ENCODE peak calls at places on chromosomes 6 and 20, in five cellular contexts. One of them, this sample, is unnamed.

GRCh38 chr20:32539817-32540675 is 45.1 kb downstream of the NOL4L start:
- DNase-seq in SJSA1: no peak
- DNase-seq in BJ: no peak
- DNase-seq in H1: no peak
- DNase-seq in ovary: no peak
- DNase-seq in this sample: no peak

GRCh38 chr20:1274485-1275313 is 8.6 kb downstream of the SNPH start:
- DNase-seq in BJ: no peak
- DNase-seq in SJSA1: no peak
- DNase-seq in H1: no peak
- DNase-seq in ovary: no peak
- DNase-seq in this sample: no peak

GRCh38 chr6:26187981-26188635 is 100.9 kb downstream of the HFE start:
- DNase-seq in H1: no peak
- DNase-seq in ovary: no peak
- DNase-seq in BJ: no peak
- DNase-seq in SJSA1: no peak
- DNase-seq in this sample: no peak

GRCh38 chr20:2631228-2631627 is 21.2 kb upstream of the NOP56 start:
- DNase-seq in BJ: no peak
- DNase-seq in H1: no peak
- DNase-seq in SJSA1: no peak
- DNase-seq in ovary: no peak
- DNase-seq in this sample: no peak

GRCh38 chr20:25245461-25245860 is 2.4 kb upstream of the PYGB start:
- DNase-seq in ovary: no peak
- DNase-seq in H1: peak; percentile 32
- DNase-seq in SJSA1: no peak
- DNase-seq in BJ: no peak
- DNase-seq in this sample: no peak

GRCh38 chr6:113979930-113980329 is 9.0 kb upstream of the HDAC2 start:
- DNase-seq in BJ: no peak
- DNase-seq in SJSA1: no peak
- DNase-seq in H1: no peak
- DNase-seq in ovary: no peak
- DNase-seq in this sample: no peak

GRCh38 chr20:2729251-2729713 is 36.7 kb downstream of the EBF4 start:
- DNase-seq in SJSA1: no peak
- DNase-seq in BJ: no peak
- DNase-seq in ovary: no peak
- DNase-seq in H1: no peak
- DNase-seq in this sample: no peak

GRCh38 chr20:50133474-50134217 is 19.9 kb downstream of the PEDS1 start:
- DNase-seq in ovary: no peak
- DNase-seq in H1: no peak
- DNase-seq in SJSA1: no peak
- DNase-seq in BJ: no peak
- DNase-seq in this sample: no peak

GRCh38 chr20:38608188-38608587 is 6.6 kb downstream of the ARHGAP40 start:
- DNase-seq in BJ: no peak
- DNase-seq in H1: no peak
- DNase-seq in ovary: no peak
- DNase-seq in SJSA1: no peak
- DNase-seq in this sample: no peak

GRCh38 chr6:124961784-124962611 is at the start of gene RNF217:
- DNase-seq in BJ: no peak
- DNase-seq in SJSA1: peak; percentile 63
- DNase-seq in H1: peak; percentile 77
- DNase-seq in ovary: peak; percentile 83
- DNase-seq in this sample: no peak
- H3K4me3 ChIP-seq in BJ: peak within 1 kb of the TSS; percentile 71
- H3K4me3 ChIP-seq in SJSA1: peak within 1 kb of the TSS; percentile 90
- H3K4me3 ChIP-seq in H1: peak within 1 kb of the TSS; percentile 69
- H3K4me3 ChIP-seq in ovary: peak within 1 kb of the TSS; percentile 47
- H3K4me3 ChIP-seq in this sample: peak within 1 kb of the TSS; percentile 86

GRCh38 chr20:62995481-62995880 is 11.3 kb downstream of the BHLHE23 start:
- DNase-seq in BJ: no peak
- DNase-seq in ovary: no peak
- DNase-seq in H1: no peak
- DNase-seq in SJSA1: no peak
- DNase-seq in this sample: no peak
- H3K4me3 ChIP-seq in BJ: no peak overlapping the region
- H3K4me3 ChIP-seq in ovary: no peak overlapping the region
- H3K4me3 ChIP-seq in H1: no peak overlapping the region
- H3K4me3 ChIP-seq in SJSA1: no peak overlapping the region
- H3K4me3 ChIP-seq in this sample: no peak overlapping the region

GRCh38 chr6:8017705-8018104 is 46.5 kb downstream of the BLOC1S5 start:
- DNase-seq in H1: no peak
- DNase-seq in BJ: no peak
- DNase-seq in ovary: no peak
- DNase-seq in SJSA1: no peak
- DNase-seq in this sample: no peak
- H3K4me3 ChIP-seq in H1: no peak overlapping the region
- H3K4me3 ChIP-seq in BJ: no peak overlapping the region
- H3K4me3 ChIP-seq in ovary: no peak overlapping the region
- H3K4me3 ChIP-seq in SJSA1: no peak overlapping the region
- H3K4me3 ChIP-seq in this sample: no peak overlapping the region

DNA sequence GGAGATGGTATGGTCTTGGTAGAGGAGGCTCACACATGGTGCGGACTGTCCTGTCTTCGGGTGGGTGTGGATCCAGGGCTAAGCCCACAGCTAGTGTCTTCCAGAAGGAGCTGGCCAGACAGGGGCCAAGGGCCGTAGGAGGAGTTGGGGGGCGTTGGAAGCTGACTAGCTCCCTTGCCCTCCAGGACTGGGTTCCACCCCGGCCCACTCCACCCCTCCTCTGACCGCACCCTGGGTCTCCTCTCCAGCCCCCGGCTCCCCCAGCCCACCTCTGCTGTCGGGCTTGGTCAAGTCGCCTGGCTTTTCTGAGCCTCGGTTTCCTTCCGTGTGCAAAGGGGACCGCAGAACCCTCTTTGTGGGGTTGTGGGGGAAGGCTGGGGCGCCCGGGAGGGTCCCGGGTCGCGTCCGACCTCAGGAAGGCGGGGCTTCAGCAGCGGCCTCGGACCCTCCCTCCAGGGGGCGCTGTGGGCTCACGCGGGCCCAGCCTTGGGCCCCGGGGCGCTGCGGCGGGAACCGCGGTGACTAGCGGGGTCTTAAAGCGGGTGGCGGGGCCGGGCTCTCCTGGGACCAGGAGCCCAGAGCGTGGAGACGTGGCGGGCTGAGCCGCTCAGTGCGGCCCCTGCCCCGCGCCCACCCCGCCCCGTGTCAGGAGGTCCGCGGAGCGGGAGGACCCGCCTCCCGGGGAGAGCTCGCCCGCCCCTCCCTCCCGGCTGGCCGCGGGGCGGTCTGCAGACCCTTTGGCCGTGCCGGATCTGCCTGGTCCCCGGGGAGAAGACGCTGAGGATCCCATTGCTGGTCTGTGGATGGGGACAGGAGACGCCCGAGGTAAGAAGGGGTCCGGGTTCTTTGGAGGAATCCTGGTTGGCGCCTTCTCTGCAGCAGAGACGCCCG is 5.4 kb downstream of the NPBWR2 start:
- DNase-seq in BJ: no peak
- DNase-seq in H1: peak; percentile 94
- DNase-seq in SJSA1: no peak
- DNase-seq in ovary: no peak
- DNase-seq in this sample: no peak
- H3K4me3 ChIP-seq in BJ: no peak overlapping the region
- H3K4me3 ChIP-seq in H1: peak overlapping the region; percentile 52
- H3K4me3 ChIP-seq in SJSA1: no peak overlapping the region
- H3K4me3 ChIP-seq in ovary: no peak overlapping the region
- H3K4me3 ChIP-seq in this sample: peak overlapping the region; percentile 5